ENCODE peak calls at places on chromosomes 11 and 22, in six cellular contexts. S is caudate nucleus, B is NCI-H2081, D is HS-5, E is AG09319, T is RCC 7860. F is an unnamed sample.
A peak's percentile ranks its signal among the peaks of the same experiment; 100 is the strongest.

GRCh38 chr22:41256898-41257260 is 16.1 kb upstream of the CHADL start:
- DNase-seq in E (no peak), B (no peak), D (no peak), T (no peak), S (no peak), F (peak; percentile 20)

GRCh38 chr11:117303101-117303500 is 12.0 kb downstream of the BACE1-AS start:
- DNase-seq in S (no peak), T (no peak), B (peak; percentile 34), D (no peak), E (no peak), F (no peak)

GRCh38 chr22:43854786-43855271 is 7.5 kb downstream of the SULT4A1 start:
- DNase-seq in S (no peak), D (no peak), E (no peak), T (no peak), B (no peak), F (no peak)

GRCh38 chr11:112734207-112734606 is 227.0 kb upstream of the NCAM1 start:
- DNase-seq in S (no peak), E (no peak), T (no peak), D (no peak), B (no peak), F (no peak)

GRCh38 chr11:5224538-5225479 is 2.1 kb downstream of the HBB start:
- DNase-seq in S (no peak), D (no peak), B (no peak), T (no peak), E (no peak), F (no peak)

GRCh38 chr11:79396674-79397073 is 44.2 kb downstream of the TENM4 start:
- DNase-seq in T (peak; percentile 41), E (no peak), D (no peak), B (no peak), S (no peak), F (no peak)

GRCh38 chr11:124740277-124740882 is 638 bp downstream of the NRGN start:
- DNase-seq in T (no peak), E (no peak), B (peak; percentile 28), D (no peak), S (no peak), F (no peak)

GRCh38 chr11:33375688-33376311 is 118.6 kb downstream of the HIPK3 start:
- DNase-seq in E (no peak), S (peak; percentile 13), D (no peak), T (no peak), B (peak; percentile 3), F (no peak)

GRCh38 chr11:69229521-69229920 is 64.4 kb upstream of the MYEOV start:
- DNase-seq in D (no peak), E (no peak), T (no peak), S (no peak), B (no peak), F (no peak)